ENCODE peak calls at places on chromosomes 12 and 14, in four cellular contexts. M is body of pancreas, B is A549, U is IMR-90. L is an unnamed sample.

GRCh38 chr12:69988601-69989194 is 163.7 kb downstream of the MYRFL start:
- DNase-seq in M (no peak), B (no peak), U (peak; percentile 65), L (no peak)

GRCh38 chr12:119949145-119949544 is 39.9 kb upstream of the BICDL1 start:
- DNase-seq in M (peak; percentile 18), B (no peak), U (no peak), L (no peak)

GRCh38 chr14:23174266-23174665 is 9.2 kb downstream of the SLC7A8 start:
- DNase-seq in M (no peak), B (no peak), U (peak; percentile 48), L (no peak)

GRCh38 chr14:83395321-83395720 is 1861.7 kb upstream of the SEL1L start:
- DNase-seq in M (no peak), B (no peak), U (peak; percentile 1), L (no peak)

GRCh38 chr14:51310453-51311074 is 70.5 kb downstream of the TMX1 start:
- DNase-seq in M (no peak), B (no peak), U (peak; percentile 77), L (no peak)

GRCh38 chr12:116164263-116164817 is 113.2 kb downstream of the MED13L start:
- DNase-seq in M (no peak), B (no peak), U (peak; percentile 11), L (no peak)

GRCh38 chr12:3042826-3043225 is 34.4 kb upstream of the TSPAN9 start:
- DNase-seq in M (no peak), B (no peak), U (no peak), L (no peak)

GRCh38 chr14:97709552-97709951 is 912.4 kb downstream of the VRK1 start:
- DNase-seq in M (no peak), B (no peak), U (no peak), L (no peak)

GRCh38 chr12:56258068-56258819 is at the start of gene ANKRD52:
- DNase-seq in M (peak; percentile 74), B (peak; percentile 88), U (peak; percentile 71), L (peak; percentile 78)

GRCh38 chr12:89370850-89371249 is 18.5 kb upstream of the DUSP6 start:
- DNase-seq in M (no peak), B (no peak), U (peak; percentile 82), L (no peak)

GRCh38 chr14:105088812-105089745 is 23.8 kb upstream of the GPR132 start:
- DNase-seq in M (no peak), B (no peak), U (peak; percentile 30), L (peak; percentile 2)

GRCh38 chr14:37122919-37123639 is 49.3 kb downstream of the SLC25A21 start:
- DNase-seq in M (no peak), B (no peak), U (no peak), L (no peak)

GRCh38 chr14:67031920-67032774 is 157.1 kb upstream of the GARIN2 start:
- DNase-seq in M (no peak), B (no peak), U (no peak), L (no peak)

GRCh38 chr14:77641534-77642341 is 25.3 kb upstream of the SPTLC2 start:
- DNase-seq in M (peak; percentile 70), B (no peak), U (peak; percentile 47), L (peak; percentile 90)

GRCh38 chr12:129049917-129050316 is 196.6 kb downstream of the GLT1D1 start:
- DNase-seq in M (no peak), B (no peak), U (no peak), L (no peak)

GRCh38 chr14:99395904-99396530 is 84.6 kb downstream of the SETD3 start:
- DNase-seq in M (no peak), B (peak; percentile 21), U (peak; percentile 54), L (no peak)

GRCh38 chr12:6074394-6074793 is 50.1 kb downstream of the VWF start:
- DNase-seq in M (no peak), B (no peak), U (no peak), L (no peak)

GRCh38 chr14:93648440-93649168 is 139.7 kb downstream of the PRIMA1 start:
- DNase-seq in M (no peak), B (peak; percentile 3), U (no peak), L (no peak)

GRCh38 chr14:61877050-61877390 is 114.8 kb downstream of the SNAPC1 start:
- DNase-seq in M (no peak), B (no peak), U (no peak), L (no peak)

GRCh38 chr12:92029136-92029535 is 116.5 kb downstream of the BTG1 start:
- DNase-seq in M (no peak), B (no peak), U (no peak), L (no peak)

GRCh38 chr14:92505826-92506225 is 7.8 kb upstream of the RIN3 start:
- DNase-seq in M (no peak), B (no peak), U (no peak), L (no peak)

GRCh38 chr14:92502541-92503286 is 10.9 kb upstream of the RIN3 start:
- DNase-seq in M (no peak), B (no peak), U (no peak), L (no peak)

GRCh38 chr14:92501891-92502351 is 11.7 kb upstream of the RIN3 start:
- DNase-seq in M (no peak), B (no peak), U (peak; percentile 60), L (no peak)

GRCh38 chr14:92506230-92506629 is 7.4 kb upstream of the RIN3 start:
- DNase-seq in M (no peak), B (no peak), U (no peak), L (no peak)

GRCh38 chr14:92503756-92504491 is 9.7 kb upstream of the RIN3 start:
- DNase-seq in M (no peak), B (peak; percentile 96), U (peak; percentile 70), L (peak; percentile 74)
- H3K27ac ChIP-seq in M (no peak overlapping the region), B (peak overlapping the region; percentile 84), U (peak overlapping the region; percentile 14), L (peak overlapping the region; percentile 45)

DNA sequence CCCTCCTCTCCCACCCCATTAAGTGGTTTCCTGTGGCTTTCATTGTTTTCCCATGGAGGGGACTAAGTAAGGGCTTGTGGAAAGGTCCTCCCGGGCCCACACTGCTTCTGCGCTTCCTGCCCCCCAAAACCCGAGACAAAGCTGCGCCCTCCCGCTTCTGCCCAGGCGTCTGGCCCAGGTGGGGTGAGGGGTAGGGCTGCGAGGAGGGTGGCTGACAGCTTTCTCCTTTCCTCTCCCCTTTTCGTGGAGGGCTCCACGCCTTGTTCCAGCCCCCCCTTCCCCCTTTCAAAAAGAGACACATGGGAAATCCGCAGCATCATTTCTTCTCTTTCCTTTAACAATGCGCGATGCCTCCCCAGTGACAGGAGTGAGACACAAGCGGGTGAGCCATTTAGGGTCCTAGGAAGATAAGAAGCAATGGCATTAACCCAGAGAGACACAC is 622 bp downstream of the DIP2B start:
- DNase-seq in M (peak; percentile 25), B (no peak), U (no peak), L (peak; percentile 47)
- TF ChIP-seq POLR2A in M (no peak), B (no peak), U (no peak), L (no peak)

GRCh38 chr14:55874785-55875184 is 243.4 kb upstream of the PELI2 start:
- DNase-seq in M (no peak), B (no peak), U (no peak), L (no peak)
- TF ChIP-seq CTCF in M (peak; percentile 17), B (no peak), U (no peak), L (no peak)

GRCh38 chr14:68459480-68460136 is 333.3 kb downstream of the ZFP36L1 start:
- DNase-seq in M (no peak), B (no peak), U (no peak), L (no peak)
- H3K27ac ChIP-seq in M (peak overlapping the region; percentile 77), B (peak overlapping the region; percentile 100), U (no peak overlapping the region), L (no peak overlapping the region)

DNA sequence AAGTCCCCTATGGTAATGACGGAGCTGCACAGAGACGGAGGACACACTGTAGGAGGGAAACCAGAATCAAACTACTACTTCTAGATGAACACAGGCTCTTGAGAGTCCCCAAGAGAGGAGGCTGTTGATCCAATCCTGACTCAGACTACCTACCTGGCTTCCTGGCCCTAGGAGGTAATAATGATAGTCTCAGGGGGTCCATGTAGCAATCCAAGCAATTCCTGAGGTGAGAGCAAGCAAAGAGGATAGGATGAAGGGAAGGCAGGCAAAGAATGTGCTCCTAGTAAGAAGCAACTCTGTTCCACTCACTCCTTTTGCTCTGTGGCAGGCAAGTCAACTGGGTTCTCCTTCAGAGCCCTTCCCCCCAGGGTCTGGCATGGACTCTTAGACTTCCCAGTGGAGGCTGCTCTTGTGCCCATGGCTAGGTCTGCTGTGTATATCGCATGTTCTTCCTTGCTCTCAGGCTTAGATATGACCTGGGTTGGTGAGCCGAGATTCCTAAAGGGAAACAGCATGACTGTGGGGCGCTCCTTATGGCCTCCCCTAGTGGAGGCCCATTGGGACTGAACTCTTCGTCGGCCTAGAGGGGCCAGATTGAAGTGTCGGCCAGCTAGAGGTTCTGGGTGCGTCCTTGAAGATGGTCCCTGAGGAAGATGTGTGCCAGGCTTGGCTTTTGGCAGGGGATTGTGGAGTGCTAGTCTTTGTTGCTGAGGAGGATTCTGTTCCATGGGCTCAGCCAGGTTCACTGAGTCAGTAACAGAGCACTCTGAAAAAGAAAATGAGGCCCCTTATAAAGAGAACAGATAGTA is 2.1 kb downstream of the TINF2 start:
- DNase-seq in M (no peak), B (no peak), U (no peak), L (no peak)
- TF ChIP-seq POLR2A in M (no peak), B (no peak), U (no peak), L (no peak)

GRCh38 chr12:109053382-109054123 is 1.2 kb downstream of the USP30 start:
- DNase-seq in M (no peak), B (no peak), U (no peak), L (peak; percentile 41)

GRCh38 chr12:109052097-109052414 is 320 bp upstream of the USP30 start:
- DNase-seq in M (no peak), B (no peak), U (no peak), L (no peak)

GRCh38 chr12:109056891-109057290 is 4.5 kb downstream of the USP30 start:
- DNase-seq in M (no peak), B (no peak), U (no peak), L (no peak)

GRCh38 chr12:109054520-109054919 is 2.1 kb downstream of the USP30 start:
- DNase-seq in M (no peak), B (no peak), U (no peak), L (no peak)

GRCh38 chr12:109052415-109053323 is at the start of gene USP30:
- DNase-seq in M (peak; percentile 88), B (peak; percentile 95), U (peak; percentile 85), L (peak; percentile 90)
- TF ChIP-seq CTCF in M (no peak), B (no peak), U (no peak), L (no peak)

GRCh38 chr14:20809917-20810316 is 7.3 kb upstream of the RNASE1 start:
- DNase-seq in M (no peak), B (no peak), U (no peak), L (no peak)
- H3K27ac ChIP-seq in M (no peak overlapping the region), B (no peak overlapping the region), U (no peak overlapping the region), L (no peak overlapping the region)

L was measured in testis.